ENCODE peak calls at places on chromosome 6, in eight cellular contexts. D is GM23248, H is lower lobe of right lung, R is PC-3, Y is GM23338, C is thyroid gland, O is psoas muscle, G is brain microvascular endothelial cell. V is an unnamed sample.

GRCh38 chr6:43113431-43114260 is 37.5 kb downstream of the PTK7 start:
- DNase-seq in D (peak; percentile 35), H (no peak), R (no peak), Y (no peak), C (no peak), O (no peak), G (no peak), V (no peak)

GRCh38 chr6:28695671-28696537 is 170.2 kb downstream of the GPX5 start:
- DNase-seq in D (peak; percentile 40), H (no peak), R (no peak), Y (peak; percentile 38), C (no peak), O (no peak), G (peak; percentile 42), V (no peak)

GRCh38 chr6:2111162-2111677 is 134.2 kb downstream of the GMDS start:
- DNase-seq in D (peak; percentile 72), H (no peak), R (peak; percentile 80), Y (no peak), C (no peak), O (no peak), G (peak; percentile 63), V (no peak)

GRCh38 chr6:42960243-42961019 is at the start of gene GNMT:
- DNase-seq in D (peak; percentile 55), H (peak; percentile 88), R (peak; percentile 74), Y (peak; percentile 92), C (peak; percentile 89), O (peak; percentile 51), G (no peak), V (peak; percentile 40)

GRCh38 chr6:32989375-32989774 is 20.0 kb downstream of the HLA-DOA start:
- DNase-seq in D (no peak), H (no peak), R (peak; percentile 32), Y (no peak), C (no peak), O (no peak), G (no peak), V (no peak)

GRCh38 chr6:37860226-37860839 is 40.8 kb downstream of the ZFAND3 start:
- DNase-seq in D (peak; percentile 76), H (no peak), R (peak; percentile 64), Y (peak; percentile 77), C (peak; percentile 24), O (no peak), G (peak; percentile 47), V (no peak)

GRCh38 chr6:46370622-46371021 is 120.6 kb downstream of the RCAN2 start:
- DNase-seq in D (no peak), H (no peak), R (peak; percentile 11), Y (no peak), C (no peak), O (no peak), G (peak; percentile 1), V (no peak)

GRCh38 chr6:13538084-13538483 is 36.3 kb upstream of the SIRT5 start:
- DNase-seq in D (peak; percentile 70), H (no peak), R (peak; percentile 70), Y (peak; percentile 41), C (no peak), O (no peak), G (peak; percentile 31), V (no peak)

GRCh38 chr6:116309001-116309400 is 29.3 kb upstream of the TSPYL1 start:
- DNase-seq in D (no peak), H (no peak), R (no peak), Y (no peak), C (no peak), O (no peak), G (no peak), V (no peak)

GRCh38 chr6:35496851-35497570 is at the start of gene TEAD3:
- DNase-seq in D (peak; percentile 82), H (peak; percentile 74), R (peak; percentile 56), Y (peak; percentile 92), C (peak; percentile 57), O (peak; percentile 73), G (peak; percentile 36), V (peak; percentile 78)

GRCh38 chr6:149965191-149966020 is 1.7 kb downstream of the ULBP1 start:
- DNase-seq in D (no peak), H (no peak), R (no peak), Y (peak; percentile 60), C (peak; percentile 13), O (no peak), G (no peak), V (peak; percentile 40)

GRCh38 chr6:88869263-88870023 is 94.0 kb downstream of the RNGTT start:
- DNase-seq in D (peak; percentile 40), H (no peak), R (peak; percentile 57), Y (no peak), C (no peak), O (no peak), G (no peak), V (no peak)

GRCh38 chr6:73521351-73522254 is 771 bp upstream of the EEF1A1 start:
- DNase-seq in D (peak; percentile 95), H (peak; percentile 83), R (peak; percentile 53), Y (peak; percentile 86), C (no peak), O (no peak), G (peak; percentile 78), V (peak; percentile 80)

GRCh38 chr6:16402501-16402900 is 164.1 kb downstream of the GMPR start:
- DNase-seq in D (no peak), H (no peak), R (no peak), Y (no peak), C (no peak), O (no peak), G (no peak), V (no peak)

GRCh38 chr6:156269751-156270369 is 507.3 kb upstream of the ARID1B start:
- DNase-seq in D (no peak), H (no peak), R (no peak), Y (no peak), C (no peak), O (no peak), G (no peak), V (peak; percentile 61)

GRCh38 chr6:81098109-81098814 is 654.2 kb downstream of the TENT5A start:
- DNase-seq in D (no peak), H (no peak), R (no peak), Y (no peak), C (no peak), O (no peak), G (no peak), V (no peak)

GRCh38 chr6:51335543-51335942 is 516.9 kb downstream of the TFAP2B start:
- DNase-seq in D (no peak), H (no peak), R (no peak), Y (no peak), C (no peak), O (no peak), G (no peak), V (no peak)

GRCh38 chr6:143325379-143326140 is 124.9 kb downstream of the ADAT2 start:
- DNase-seq in D (peak; percentile 66), H (no peak), R (peak; percentile 67), Y (no peak), C (no peak), O (no peak), G (peak; percentile 35), V (no peak)

GRCh38 chr6:13413466-13413862 is 73.9 kb downstream of the GFOD1 start:
- DNase-seq in D (peak; percentile 67), H (no peak), R (no peak), Y (no peak), C (peak; percentile 27), O (no peak), G (no peak), V (no peak)

DNA sequence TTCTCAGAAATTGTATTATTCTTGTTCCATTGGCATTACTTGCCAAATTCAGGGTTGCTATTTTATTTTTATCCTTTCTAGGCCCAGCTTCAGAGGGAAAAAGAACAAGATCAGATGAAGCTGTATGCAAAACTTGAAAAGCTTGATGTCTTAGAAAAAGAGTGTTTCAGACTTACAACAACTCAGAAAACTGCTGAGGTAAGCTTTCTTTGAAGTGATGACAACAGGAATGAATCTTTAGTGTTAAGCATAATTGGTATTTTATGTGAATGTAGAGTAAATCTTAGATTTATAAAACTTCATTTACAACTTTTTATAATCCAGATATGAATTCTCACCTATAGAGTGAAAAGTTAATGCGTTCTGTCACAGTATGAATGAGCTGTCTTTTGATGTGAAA is 58.4 kb downstream of the CEP57L1 start:
- DNase-seq in D (no peak), H (no peak), R (no peak), Y (no peak), C (no peak), O (no peak), G (no peak), V (no peak)
- H3K36me3 ChIP-seq in D (peaks cover 35% of the 10 kb centered on the region), H (peaks cover 9% of the 10 kb centered on the region), R (peaks cover 6% of the 10 kb centered on the region), Y (no peaks in the 10 kb centered on the region), C (no peaks in the 10 kb centered on the region), O (no peaks in the 10 kb centered on the region), G (no peaks in the 10 kb centered on the region), V (no peaks in the 10 kb centered on the region)

GRCh38 chr6:111689946-111690345 is 84.3 kb upstream of the TRAF3IP2 start:
- DNase-seq in D (no peak), H (no peak), R (no peak), Y (no peak), C (no peak), O (no peak), G (no peak), V (no peak)

GRCh38 chr6:111686249-111686997 is 80.7 kb upstream of the TRAF3IP2 start:
- DNase-seq in D (peak; percentile 53), H (no peak), R (no peak), Y (peak; percentile 38), C (no peak), O (no peak), G (no peak), V (no peak)

GRCh38 chr6:111691345-111692225 is 85.9 kb upstream of the TRAF3IP2 start:
- DNase-seq in D (no peak), H (no peak), R (no peak), Y (no peak), C (no peak), O (no peak), G (no peak), V (no peak)

GRCh38 chr6:111687652-111688051 is 82.0 kb upstream of the TRAF3IP2 start:
- DNase-seq in D (no peak), H (no peak), R (no peak), Y (no peak), C (no peak), O (no peak), G (no peak), V (no peak)

DNA sequence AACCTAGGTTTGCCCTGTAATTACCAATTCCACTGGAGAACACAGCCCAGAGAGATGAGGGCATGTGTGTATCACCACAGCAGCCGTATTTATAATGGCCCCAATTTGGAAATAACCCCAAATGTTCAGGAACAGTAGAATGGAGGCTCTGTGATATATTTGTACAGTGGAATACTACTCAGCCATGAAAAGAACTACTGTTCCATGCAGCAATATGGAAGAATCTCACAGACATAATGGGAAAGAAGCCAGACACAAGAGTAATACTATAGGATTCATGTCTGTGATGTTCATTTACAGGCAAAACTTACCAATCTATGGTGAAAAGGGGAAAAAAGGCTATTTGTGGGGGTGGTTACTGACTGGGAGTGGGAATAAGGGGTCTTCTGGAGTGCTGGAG is 83.7 kb upstream of the TRAF3IP2 start:
- DNase-seq in D (no peak), H (no peak), R (no peak), Y (no peak), C (no peak), O (no peak), G (no peak), V (no peak)
- H3K36me3 ChIP-seq in D (peaks cover 54% of the 10 kb centered on the region), H (peaks cover 54% of the 10 kb centered on the region), R (no peaks in the 10 kb centered on the region), Y (peaks cover 8% of the 10 kb centered on the region), C (peaks cover 9% of the 10 kb centered on the region), O (no peaks in the 10 kb centered on the region), G (peaks cover 33% of the 10 kb centered on the region), V (peaks cover 26% of the 10 kb centered on the region)

GRCh38 chr6:138099832-138100231 is 7.4 kb downstream of the PERP start:
- DNase-seq in D (peak; percentile 87), H (no peak), R (peak; percentile 83), Y (no peak), C (no peak), O (no peak), G (peak; percentile 38), V (no peak)
- H3K36me3 ChIP-seq in D (peaks cover 5% of the 10 kb centered on the region), H (peaks cover 6% of the 10 kb centered on the region), R (peaks cover 18% of the 10 kb centered on the region), Y (no peaks in the 10 kb centered on the region), C (no peaks in the 10 kb centered on the region), O (no peaks in the 10 kb centered on the region), G (no peaks in the 10 kb centered on the region), V (no peaks in the 10 kb centered on the region)

GRCh38 chr6:167949121-167949684 is 48.3 kb upstream of the KIF25 start:
- DNase-seq in D (no peak), H (no peak), R (no peak), Y (no peak), C (no peak), O (no peak), G (no peak), V (no peak)
- H3K36me3 ChIP-seq in D (peaks cover 12% of the 10 kb centered on the region), H (peaks cover 90% of the 10 kb centered on the region), R (peaks cover 9% of the 10 kb centered on the region), Y (peaks cover 61% of the 10 kb centered on the region), C (peaks cover 66% of the 10 kb centered on the region), O (peaks cover 9% of the 10 kb centered on the region), G (peaks cover 27% of the 10 kb centered on the region), V (no peaks in the 10 kb centered on the region)